ENCODE peak calls at places on chromosomes 6 and 20, in ten cellular contexts. B is AML-193; T is GM10248; C is RWPE1; Z is activated CD8-positive, alpha-beta T cell treated with anti-CD3 and anti-CD28 coated beads for 36 hours; L is AG10803; N is tibial artery; X is AG09319; R is effector CD4-positive, alpha-beta T cell; P is head of caudate nucleus. D is an unnamed sample.

GRCh38 chr6:53461682-53462081 is 83.2 kb downstream of the GCLC start:
- DNase-seq in B (no peak), X (no peak), P (no peak), T (peak), Z (no peak), N (no peak), R (no peak), C (no peak), L (no peak), D (no peak)

GRCh38 chr6:11313207-11313606 is 80.7 kb upstream of the NEDD9 start:
- DNase-seq in R (no peak), X (no peak), P (no peak), C (no peak), Z (no peak), N (no peak), L (no peak), B (no peak), T (no peak), D (no peak)

GRCh38 chr6:136927313-136927712 is 5.2 kb downstream of the SLC35D3 start:
- DNase-seq in L (no peak), B (peak), T (peak), R (no peak), C (peak), P (no peak), Z (peak), X (no peak), N (no peak), D (no peak)

GRCh38 chr20:35121186-35121585 is 25.9 kb downstream of the EDEM2 start:
- DNase-seq in C (no peak), X (no peak), P (no peak), R (no peak), L (no peak), N (no peak), T (no peak), B (no peak), Z (no peak), D (no peak)

GRCh38 chr6:32816746-32817204 is at the start of gene HLA-DOB:
- DNase-seq in B (peak), N (no peak), T (peak), P (no peak), X (no peak), L (no peak), C (peak), Z (no peak), R (no peak), D (no peak)

GRCh38 chr6:6575143-6575542 is 13.4 kb upstream of the LY86 start:
- DNase-seq in Z (no peak), L (no peak), C (no peak), P (no peak), X (no peak), T (no peak), R (no peak), N (no peak), B (no peak), D (no peak)

GRCh38 chr6:28142446-28142845 is 763 bp downstream of the ZKSCAN8 start:
- DNase-seq in Z (peak), T (no peak), C (no peak), N (no peak), P (no peak), B (no peak), X (no peak), L (peak), R (no peak), D (no peak)

GRCh38 chr20:59455392-59456341 is 148.7 kb upstream of the PHACTR3 start:
- DNase-seq in Z (no peak), B (peak), T (no peak), N (no peak), L (peak), C (peak), P (no peak), X (no peak), R (no peak), D (peak)

GRCh38 chr20:45229264-45230056 is 8.3 kb downstream of the SEMG2 start:
- DNase-seq in Z (peak), B (peak), N (no peak), R (no peak), T (peak), L (no peak), X (no peak), P (no peak), C (peak), D (no peak)

GRCh38 chr6:31204751-31205145 is 34.3 kb upstream of the POU5F1 start:
- DNase-seq in Z (no peak), N (no peak), R (no peak), C (no peak), L (peak), P (no peak), B (no peak), X (no peak), T (no peak), D (no peak)

GRCh38 chr6:113539202-113539601 is 317.9 kb upstream of the MARCKS start:
- DNase-seq in P (no peak), C (no peak), Z (no peak), T (no peak), R (no peak), X (no peak), N (no peak), B (no peak), L (no peak), D (no peak)

GRCh38 chr6:166489301-166490155 is 97.0 kb downstream of the RAMACL start:
- DNase-seq in T (no peak), B (no peak), L (no peak), N (peak), R (no peak), Z (no peak), X (no peak), P (no peak), C (no peak), D (peak)

GRCh38 chr6:137188855-137189254 is 15.4 kb upstream of the IL22RA2 start:
- DNase-seq in C (no peak), R (no peak), T (no peak), X (no peak), L (no peak), N (no peak), B (no peak), P (no peak), Z (peak), D (no peak)

D was measured in sigmoid colon.